ENCODE peak calls at places on chromosomes 16 and 17, in nine cellular contexts. Y, L, S, F, W, X, Z, R and N are unnamed samples.

GRCh38 chr16:70418274-70418992 is 20.5 kb downstream of the ST3GAL2 start:
- DNase-seq in S (no peak), W (peak), F (no peak), Y (no peak), L (no peak), Z (no peak), R (no peak), X (no peak), N (no peak)

GRCh38 chr16:84348386-84348785 is 20.0 kb upstream of the ATP2C2 start:
- DNase-seq in Z (no peak), F (no peak), S (no peak), W (no peak), R (no peak), X (no peak), Y (no peak), L (no peak), N (no peak)

GRCh38 chr16:27374231-27374793 is 27.7 kb upstream of the IL21R start:
- DNase-seq in L (no peak), W (no peak), F (peak), R (no peak), X (no peak), Z (no peak), S (no peak), Y (no peak), N (no peak)

GRCh38 chr16:80806957-80807356 is 2.6 kb upstream of the CDYL2 start:
- DNase-seq in L (peak), X (peak), R (no peak), Z (peak), S (peak), W (no peak), F (no peak), Y (no peak), N (no peak)

GRCh38 chr17:21301593-21302550 is 17.4 kb downstream of the MAP2K3 start:
- DNase-seq in S (no peak), Z (no peak), L (no peak), Y (no peak), F (no peak), W (peak), R (no peak), X (no peak), N (no peak)

GRCh38 chr17:67528751-67529436 is 151.8 kb downstream of the PITPNC1 start:
- DNase-seq in S (no peak), L (no peak), W (peak), F (peak), X (peak), Z (peak), Y (no peak), R (no peak), N (peak)

GRCh38 chr17:75371981-75372380 is 33.5 kb downstream of the GRB2 start:
- DNase-seq in X (no peak), L (no peak), S (no peak), F (no peak), Z (no peak), R (no peak), W (no peak), Y (no peak), N (no peak)

GRCh38 chr16:974001-974601 is 3.3 kb upstream of the LMF1 start:
- DNase-seq in Y (no peak), W (no peak), S (no peak), F (no peak), R (no peak), X (no peak), Z (no peak), L (no peak), N (peak)

GRCh38 chr16:67881557-67882220 is 3.0 kb upstream of the NRN1L start:
- DNase-seq in W (peak), X (no peak), F (peak), Z (no peak), S (no peak), L (no peak), Y (no peak), R (no peak), N (peak)

GRCh38 chr16:16041196-16041892 is 91.9 kb downstream of the ABCC1 start:
- DNase-seq in R (no peak), W (peak), S (no peak), X (no peak), Z (no peak), F (no peak), Y (no peak), L (no peak), N (no peak)

GRCh38 chr17:79971651-79972050 is 64.0 kb downstream of the TBC1D16 start:
- DNase-seq in X (no peak), R (no peak), L (no peak), F (no peak), W (no peak), Y (no peak), S (no peak), Z (no peak), N (no peak)

GRCh38 chr17:76709077-76709950 is 1.5 kb downstream of the MXRA7 start:
- DNase-seq in S (no peak), X (peak), W (peak), L (no peak), R (no peak), F (no peak), Y (no peak), Z (peak), N (peak)

GRCh38 chr17:28745777-28746473 is 2.1 kb downstream of the TRAF4 start:
- DNase-seq in Z (no peak), R (no peak), Y (no peak), W (peak), S (no peak), L (no peak), F (no peak), X (peak), N (no peak)

GRCh38 chr16:15493416-15494181 is 59.2 kb downstream of the BMERB1 start:
- DNase-seq in Z (peak), F (no peak), X (peak), W (no peak), S (no peak), L (no peak), R (no peak), Y (no peak), N (no peak)

GRCh38 chr17:76738468-76738850 is 540 bp downstream of the MFSD11 start:
- DNase-seq in Z (peak), W (no peak), L (no peak), R (no peak), F (no peak), S (no peak), Y (no peak), X (no peak), N (no peak)

GRCh38 chr17:67221062-67221998 is 23.7 kb downstream of the HELZ start:
- DNase-seq in Y (no peak), Z (peak), S (peak), F (peak), L (no peak), W (peak), R (no peak), X (peak), N (peak)